ENCODE peak calls at places on chromosomes 13 and 19, in five cellular contexts. W is PC-3, S is HCT116, U is neural progenitor cell, X is MM.1S. N is an unnamed sample.

GRCh38 chr19:8321760-8322637 is 703 bp downstream of the RPS28 start:
- DNase-seq in W (no peak), U (no peak), X (no peak), S (no peak), N (peak)

GRCh38 chr19:17625043-17625442 is 63.1 kb downstream of the UNC13A start:
- DNase-seq in W (no peak), S (no peak), U (no peak), X (no peak), N (no peak)

GRCh38 chr13:109859898-109860297 is 73.5 kb upstream of the IRS2 start:
- DNase-seq in X (peak), W (peak), U (no peak), S (no peak), N (no peak)

GRCh38 chr19:16660763-16661479 is at the start of gene TMEM38A:
- DNase-seq in U (peak), S (no peak), W (peak), X (peak), N (peak)

GRCh38 chr13:39296193-39296592 is 257.9 kb downstream of the NHLRC3 start:
- DNase-seq in S (no peak), U (no peak), X (no peak), W (no peak), N (no peak)

GRCh38 chr13:110869231-110869804 is 45.6 kb downstream of the ANKRD10 start:
- DNase-seq in U (no peak), X (no peak), S (no peak), W (no peak), N (no peak)

GRCh38 chr13:78593652-78594494 is 9.5 kb downstream of the POU4F1 start:
- DNase-seq in X (no peak), S (no peak), W (no peak), U (peak), N (no peak)

GRCh38 chr19:55857149-55857548 is 20.8 kb downstream of the NLRP4 start:
- DNase-seq in U (no peak), X (no peak), W (no peak), S (no peak), N (no peak)

GRCh38 chr19:2494084-2494446 is 18.1 kb downstream of the GADD45B start:
- DNase-seq in S (no peak), U (no peak), W (peak), X (no peak), N (peak)

GRCh38 chr19:17302391-17303166 is 646 bp downstream of the ABHD8 start:
- DNase-seq in U (peak), S (no peak), W (peak), X (no peak), N (no peak)

GRCh38 chr13:45447050-45447661 is 17.6 kb upstream of the COG3 start:
- DNase-seq in S (no peak), W (no peak), U (no peak), X (no peak), N (no peak)

GRCh38 chr19:11088508-11089253 is 582 bp upstream of the LDLR start:
- DNase-seq in W (no peak), X (no peak), S (no peak), U (no peak), N (peak)

GRCh38 chr13:74560325-74560724 is 426.1 kb upstream of the KLF12 start:
- DNase-seq in X (no peak), W (no peak), U (no peak), S (no peak), N (no peak)

GRCh38 chr13:31209172-31209818 is 9.5 kb downstream of the B3GLCT start:
- DNase-seq in S (no peak), U (peak), X (no peak), W (no peak), N (peak)

GRCh38 chr13:31686660-31687430 is 52.5 kb upstream of the RXFP2 start:
- DNase-seq in X (no peak), S (no peak), U (no peak), W (no peak), N (peak)

GRCh38 chr19:1757468-1758230 is 4.3 kb downstream of the ONECUT3 start:
- DNase-seq in X (no peak), S (no peak), U (peak), W (no peak), N (no peak)

GRCh38 chr13:67048084-67048792 is 181.9 kb downstream of the PCDH9 start:
- DNase-seq in S (no peak), U (peak), W (no peak), X (no peak), N (no peak)

GRCh38 chr13:24083722-24084421 is 76.6 kb upstream of the SPATA13 start:
- DNase-seq in U (peak), S (no peak), X (no peak), W (no peak), N (peak)

GRCh38 chr13:99855516-99855915 is 116.1 kb downstream of the ZIC5 start:
- DNase-seq in W (no peak), U (no peak), S (no peak), X (no peak), N (no peak)

GRCh38 chr13:110565296-110565695 is 3.8 kb upstream of the RAB20 start:
- DNase-seq in U (no peak), W (peak), S (no peak), X (no peak), N (no peak)

GRCh38 chr19:46080561-46080960 is 39.8 kb upstream of the IGFL4 start:
- DNase-seq in W (peak), S (no peak), X (no peak), U (no peak), N (peak)

GRCh38 chr13:80705371-80706163 is 364.6 kb upstream of the SPRY2 start:
- DNase-seq in U (no peak), S (no peak), W (no peak), X (no peak), N (no peak)

GRCh38 chr19:10289836-10290438 is at the start of gene ICAM5:
- DNase-seq in U (no peak), X (no peak), S (peak), W (peak), N (peak)

GRCh38 chr13:109113427-109113826 is 484.0 kb downstream of the MYO16 start:
- DNase-seq in U (no peak), X (no peak), S (no peak), W (no peak), N (no peak)

GRCh38 chr13:31761951-31762350 is 22.6 kb downstream of the RXFP2 start:
- DNase-seq in U (no peak), X (no peak), W (no peak), S (no peak), N (peak)

GRCh38 chr13:80072231-80072630 is 268.7 kb downstream of the SPRY2 start:
- DNase-seq in U (no peak), W (no peak), X (no peak), S (no peak), N (no peak)

GRCh38 chr19:31783592-31783991 is 434.4 kb upstream of the TSHZ3 start:
- DNase-seq in W (no peak), U (peak), X (no peak), S (no peak), N (no peak)

GRCh38 chr13:46866150-46866549 is 30.7 kb downstream of the HTR2A start:
- DNase-seq in X (no peak), W (peak), S (no peak), U (peak), N (peak)

GRCh38 chr19:23060016-23060415 is 56.8 kb upstream of the ZNF730 start:
- DNase-seq in X (no peak), W (no peak), U (no peak), S (no peak), N (no peak)

GRCh38 chr13:82878536-82878935 is 1003.7 kb downstream of the SLITRK1 start:
- DNase-seq in S (no peak), W (peak), X (no peak), U (no peak), N (peak)

GRCh38 chr19:35609881-35610353 is 2.6 kb upstream of the HAUS5 start:
- DNase-seq in S (no peak), U (no peak), W (no peak), X (peak), N (no peak)

GRCh38 chr13:60329221-60329983 is 67.6 kb upstream of the TDRD3 start:
- DNase-seq in U (peak), X (peak), W (peak), S (peak), N (peak)

GRCh38 chr13:99004931-99005330 is 27.1 kb upstream of the DOCK9 start:
- DNase-seq in X (no peak), U (no peak), W (no peak), S (no peak), N (no peak)

GRCh38 chr13:98796798-98797197 is 44.3 kb upstream of the SLC15A1 start:
- DNase-seq in W (no peak), S (no peak), X (no peak), U (no peak), N (no peak)

GRCh38 chr19:5806905-5807304 is 2.0 kb downstream of the NRTN start:
- DNase-seq in W (no peak), S (no peak), U (no peak), X (no peak), N (no peak)

GRCh38 chr13:71054358-71054757 is 812.6 kb downstream of the DACH1 start:
- DNase-seq in W (no peak), U (no peak), S (no peak), X (peak), N (no peak)

GRCh38 chr13:21413013-21413412 is 46.1 kb downstream of the ZDHHC20 start:
- DNase-seq in W (no peak), S (no peak), U (no peak), X (no peak), N (peak)

GRCh38 chr13:23985846-23986245 is 88.5 kb upstream of the C1QTNF9B start:
- DNase-seq in S (no peak), X (no peak), U (no peak), W (no peak), N (no peak)

DNA sequence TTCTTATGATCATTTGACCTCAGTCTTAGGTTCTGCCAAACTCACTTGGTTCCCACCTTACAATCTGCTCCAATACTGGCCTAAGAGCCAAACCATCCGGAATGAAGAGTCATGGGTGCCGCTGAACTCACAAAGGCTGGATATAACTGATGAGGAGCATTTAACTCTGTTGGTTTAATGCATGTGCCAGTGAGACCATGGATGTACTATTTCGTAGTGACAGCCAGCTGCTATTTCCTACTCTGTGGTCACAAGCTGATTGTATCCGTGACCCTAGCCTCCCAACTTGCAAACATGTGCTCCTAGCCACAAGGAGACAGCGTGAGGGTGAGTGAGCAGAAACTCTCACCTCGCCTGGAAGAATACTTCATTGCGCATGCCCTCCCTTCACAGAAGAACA is 67.0 kb upstream of the RAP2A start:
- DNase-seq in S (no peak), X (no peak), W (no peak), U (no peak), N (peak)
- H3K9ac ChIP-seq in S (no peak), X (no peak), W (no peak), U (no peak), N (peak)

GRCh38 chr13:29937379-29937778 is 87.0 kb upstream of the UBL3 start:
- DNase-seq in S (no peak), W (no peak), X (no peak), U (no peak), N (no peak)

GRCh38 chr13:29936051-29936813 is 85.8 kb upstream of the UBL3 start:
- DNase-seq in S (no peak), U (no peak), X (no peak), W (no peak), N (no peak)

GRCh38 chr13:29934531-29935308 is 84.3 kb upstream of the UBL3 start:
- DNase-seq in W (peak), U (no peak), S (no peak), X (no peak), N (peak)

GRCh38 chr13:29936961-29937360 is 86.5 kb upstream of the UBL3 start:
- DNase-seq in X (no peak), U (no peak), W (no peak), S (no peak), N (no peak)

GRCh38 chr13:29935309-29935981 is 85.0 kb upstream of the UBL3 start:
- DNase-seq in S (no peak), W (no peak), X (no peak), U (no peak), N (no peak)
- TF ChIP-seq EZH2phosphoT487 in S (no peak), W (no peak), X (no peak), U (no peak), N (no peak)

GRCh38 chr19:48443731-48444128 is 2.1 kb upstream of the GRWD1 start:
- DNase-seq in X (no peak), U (no peak), S (no peak), W (no peak), N (no peak)
- TF ChIP-seq EZH2 in X (no peak), U (peak), S (no peak), W (no peak), N (no peak)

GRCh38 chr13:36031490-36031889 is 99.7 kb downstream of the DCLK1 start:
- DNase-seq in S (no peak), X (no peak), W (no peak), U (no peak), N (no peak)
- H3K9ac ChIP-seq in S (no peak), X (no peak), W (no peak), U (no peak), N (no peak)

GRCh38 chr19:50383852-50384684 is at the start of gene POLD1:
- DNase-seq in X (peak), U (peak), S (peak), W (peak), N (peak)

GRCh38 chr19:50387176-50387867 is 3.2 kb downstream of the POLD1 start:
- DNase-seq in S (no peak), X (no peak), W (no peak), U (no peak), N (peak)

GRCh38 chr19:50381881-50382729 is 2.0 kb upstream of the POLD1 start:
- DNase-seq in W (no peak), S (no peak), X (no peak), U (no peak), N (no peak)

GRCh38 chr19:50383307-50383851 is 768 bp upstream of the POLD1 start:
- DNase-seq in W (no peak), S (no peak), X (no peak), U (no peak), N (peak)

GRCh38 chr19:50384685-50385535 is 763 bp downstream of the POLD1 start:
- DNase-seq in W (peak), X (no peak), S (no peak), U (peak), N (peak)
- TF ChIP-seq EZH2phosphoT487 in W (no peak), X (no peak), S (no peak), U (no peak), N (no peak)

GRCh38 chr19:34215666-34216038 is 38.7 kb upstream of the GARRE1 start:
- DNase-seq in U (no peak), S (no peak), X (no peak), W (no peak), N (no peak)
- TF ChIP-seq EZH2 in U (no peak), S (no peak), X (no peak), W (no peak), N (no peak)

N was measured in GM23248.